ENCODE peak calls at places on chromosomes 13 and 19, in five cellular contexts. Z, U, S, Y and Q are unnamed samples.
A peak's percentile ranks its signal among the peaks of the same experiment; 100 is the strongest.

GRCh38 chr13:97976551-97977375 is 23.3 kb downstream of the IPO5 start:
- DNase-seq in U (no peak), Y (peak; percentile 96), Z (peak; percentile 48), S (peak; percentile 36), Q (peak; percentile 66)

GRCh38 chr13:108155185-108156106 is 59.9 kb downstream of the LIG4 start:
- DNase-seq in Y (peak; percentile 69), S (peak; percentile 39), U (peak; percentile 65), Z (no peak), Q (peak; percentile 45)

GRCh38 chr13:110250258-110250891 is 56.6 kb downstream of the COL4A1 start:
- DNase-seq in Z (no peak), Y (no peak), U (no peak), S (peak; percentile 65), Q (no peak)

GRCh38 chr19:6313398-6313969 is 19.9 kb downstream of the ACER1 start:
- DNase-seq in Z (no peak), S (no peak), U (no peak), Y (no peak), Q (no peak)

GRCh38 chr13:25733061-25733491 is 318.7 kb downstream of the SHISA2 start:
- DNase-seq in S (no peak), Z (no peak), Y (no peak), U (no peak), Q (no peak)

GRCh38 chr19:29329460-29330134 is 116.6 kb upstream of the UQCRFS1 start:
- DNase-seq in S (no peak), Z (no peak), Y (no peak), U (peak; percentile 76), Q (peak; percentile 28)

GRCh38 chr13:99376924-99377323 is 69.7 kb upstream of the GPR183 start:
- DNase-seq in U (no peak), Y (no peak), Z (no peak), S (no peak), Q (no peak)

GRCh38 chr13:81874681-81875661 is 1534.0 kb upstream of the SPRY2 start:
- DNase-seq in Z (no peak), U (no peak), S (no peak), Y (no peak), Q (peak; percentile 4)

GRCh38 chr13:94716016-94716415 is 3.7 kb upstream of the SOX21 start:
- DNase-seq in Z (no peak), S (no peak), Y (no peak), U (no peak), Q (no peak)

GRCh38 chr19:2042485-2043268 is 8.4 kb downstream of the MKNK2 start:
- DNase-seq in Y (peak; percentile 77), Z (no peak), U (no peak), S (peak; percentile 55), Q (no peak)

GRCh38 chr19:18761531-18762110 is 29.5 kb downstream of the COMP start:
- DNase-seq in S (no peak), Y (no peak), Z (no peak), U (no peak), Q (no peak)

GRCh38 chr19:18756896-18757295 is 34.2 kb downstream of the COMP start:
- DNase-seq in S (no peak), Z (no peak), Y (peak; percentile 78), U (no peak), Q (no peak)

GRCh38 chr19:18762125-18763023 is 28.7 kb downstream of the COMP start:
- DNase-seq in S (peak; percentile 69), Y (peak; percentile 94), U (peak; percentile 31), Z (no peak), Q (no peak)

GRCh38 chr19:18760440-18761383 is 30.4 kb downstream of the COMP start:
- DNase-seq in Z (no peak), S (no peak), U (no peak), Y (no peak), Q (no peak)

GRCh38 chr19:18759435-18760426 is 31.4 kb downstream of the COMP start:
- DNase-seq in U (no peak), Z (no peak), Y (no peak), S (no peak), Q (no peak)
- H3K4me3 ChIP-seq in U (no peak overlapping the region), Z (no peak overlapping the region), Y (no peak overlapping the region), S (no peak overlapping the region), Q (no peak overlapping the region)

DNA sequence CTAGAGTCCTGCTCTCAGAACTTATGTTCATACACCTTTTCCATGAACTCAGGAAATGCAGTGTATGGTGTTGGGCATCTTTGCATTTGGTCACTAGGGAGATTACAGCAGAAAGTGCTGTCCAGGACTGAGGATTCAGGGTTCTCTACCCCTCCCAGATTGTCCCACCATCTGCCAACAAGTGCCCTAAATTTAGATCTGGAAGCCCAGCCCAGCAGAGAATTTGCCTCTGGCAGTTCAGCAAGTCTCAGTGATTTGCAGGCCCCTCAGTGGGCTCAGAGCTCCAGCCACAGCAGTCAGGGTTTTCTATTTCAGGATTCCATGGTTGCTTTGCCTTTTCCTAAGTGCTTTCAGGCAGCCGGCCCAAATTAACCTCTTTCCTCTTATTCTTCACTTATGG is 23.4 kb downstream of the CNFN start:
- DNase-seq in S (no peak), Z (no peak), U (peak; percentile 78), Y (no peak), Q (no peak)
- H3K4me3 ChIP-seq in S (no peak overlapping the region), Z (no peak overlapping the region), U (no peak overlapping the region), Y (no peak overlapping the region), Q (no peak overlapping the region)

GRCh38 chr19:18429717-18430416 is 8.1 kb downstream of the ISYNA1 start:
- DNase-seq in U (no peak), Z (no peak), S (peak; percentile 17), Y (no peak), Q (no peak)

GRCh38 chr19:18430417-18431144 is 7.4 kb downstream of the ISYNA1 start:
- DNase-seq in U (no peak), Z (no peak), S (peak; percentile 15), Y (no peak), Q (no peak)

GRCh38 chr19:18428173-18428836 is 9.1 kb downstream of the SSBP4 start:
- DNase-seq in Y (no peak), S (no peak), Z (no peak), U (no peak), Q (no peak)

GRCh38 chr19:18427752-18428131 is 8.5 kb downstream of the SSBP4 start:
- DNase-seq in Y (no peak), U (no peak), S (no peak), Z (no peak), Q (no peak)

DNA sequence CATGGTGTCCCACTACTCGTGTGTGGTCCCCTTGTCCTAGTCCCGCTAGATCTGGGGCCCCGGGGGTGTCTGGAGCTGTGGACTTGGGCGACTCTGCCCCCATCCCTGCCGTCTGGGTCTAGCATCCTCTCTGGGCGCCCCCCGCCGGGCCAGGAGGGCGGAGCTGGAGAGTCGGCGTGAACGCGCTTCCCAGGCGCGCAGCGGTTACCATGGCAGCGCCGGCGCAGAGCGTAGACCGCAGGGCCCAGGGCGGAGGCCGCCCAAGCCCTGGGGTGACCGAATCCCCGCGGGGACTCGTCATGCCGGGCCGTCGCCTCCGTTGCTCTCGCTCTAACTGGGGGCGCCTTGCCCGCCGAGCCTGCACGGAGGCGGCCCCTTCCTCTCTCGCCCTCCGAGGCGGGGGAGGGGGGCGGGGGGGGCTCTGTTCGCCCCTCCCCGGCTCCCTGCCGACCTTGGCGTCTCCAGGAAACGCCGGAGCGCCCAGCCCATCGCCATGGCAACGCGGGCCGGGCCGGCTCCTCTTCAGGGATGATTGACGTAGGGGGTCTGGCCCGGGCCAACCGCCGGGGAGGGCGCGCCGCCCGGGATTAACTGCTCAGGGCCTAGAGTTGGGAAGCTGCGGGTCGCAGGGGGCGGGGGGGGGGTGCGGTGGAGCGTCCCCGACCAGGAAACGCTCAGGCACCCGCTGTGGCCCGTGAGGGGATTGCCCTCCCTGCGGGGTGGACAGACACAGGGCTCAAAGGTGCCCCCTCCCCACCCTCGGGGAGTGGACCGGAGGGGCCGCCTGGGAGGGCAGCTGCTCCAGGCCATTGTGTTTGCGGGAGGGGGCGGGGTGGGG is 8.9 kb downstream of the ISYNA1 start:
- DNase-seq in Y (peak; percentile 84), Z (no peak), U (peak; percentile 89), S (peak; percentile 80), Q (peak; percentile 80)
- H3K4me3 ChIP-seq in Y (peak overlapping the region; percentile 44), Z (peak overlapping the region; percentile 69), U (peak overlapping the region; percentile 52), S (peak overlapping the region; percentile 53), Q (peak overlapping the region; percentile 39)

DNA sequence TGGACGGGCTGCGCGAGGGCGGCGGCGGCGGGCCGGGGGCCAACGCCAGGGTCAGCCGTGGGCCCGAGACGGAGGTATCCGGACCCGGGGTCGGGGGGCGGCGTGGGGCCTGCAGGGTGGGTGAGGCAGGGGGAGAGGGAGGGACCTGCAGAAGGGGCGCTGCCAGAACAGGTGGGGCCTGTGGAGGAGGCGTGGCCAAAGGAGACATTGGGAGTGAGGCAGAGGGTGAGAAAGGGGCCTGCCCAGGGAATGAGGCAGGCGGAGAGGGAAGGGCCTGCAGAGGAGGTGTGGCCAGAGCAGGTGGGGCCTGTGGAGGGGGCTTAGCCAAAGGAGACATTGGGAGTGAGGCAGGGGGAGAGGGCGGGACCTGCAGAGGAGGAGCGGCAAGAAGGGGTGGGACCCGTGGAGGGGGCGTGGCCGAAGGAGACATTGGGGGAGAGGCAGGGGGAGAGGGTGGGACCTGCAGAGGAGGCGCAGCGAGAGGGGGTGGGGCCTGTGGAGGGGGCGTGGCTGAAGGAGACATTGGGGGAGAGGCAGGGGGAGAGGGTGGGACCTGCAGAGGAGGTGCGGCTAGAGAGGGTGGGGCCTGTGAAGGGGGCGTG is 4.2 kb downstream of the PRR36 start:
- DNase-seq in S (no peak), U (peak; percentile 91), Y (peak; percentile 79), Z (no peak), Q (peak; percentile 82)
- H3K4me3 ChIP-seq in S (peak overlapping the region; percentile 44), U (peak overlapping the region; percentile 40), Y (peak overlapping the region; percentile 51), Z (peak overlapping the region; percentile 69), Q (no peak overlapping the region)

GRCh38 chr19:55461259-55461973 is at the start of gene ISOC2:
- DNase-seq in U (peak; percentile 100), S (peak; percentile 100), Y (peak; percentile 100), Z (peak; percentile 100), Q (peak; percentile 99)

GRCh38 chr19:55464039-55464668 is 397 bp downstream of the C19orf85 start:
- DNase-seq in Y (no peak), S (peak; percentile 12), U (no peak), Z (no peak), Q (no peak)

GRCh38 chr19:55463583-55464031 is 944 bp downstream of the C19orf85 start:
- DNase-seq in Y (no peak), S (peak; percentile 15), U (no peak), Z (no peak), Q (no peak)

GRCh38 chr19:55461974-55462628 is 659 bp upstream of the ISOC2 start:
- DNase-seq in Y (no peak), S (no peak), U (no peak), Z (no peak), Q (no peak)

GRCh38 chr19:55462722-55463121 is 1.3 kb upstream of the ISOC2 start:
- DNase-seq in S (no peak), Z (no peak), U (no peak), Y (no peak), Q (no peak)
- H3K4me3 ChIP-seq in S (peak overlapping the region; percentile 86), Z (no peak overlapping the region), U (no peak overlapping the region), Y (peak overlapping the region; percentile 73), Q (no peak overlapping the region)